ENCODE peak calls at places on chromosomes 13 and 19, in eight cellular contexts. Y is H7, O is neural progenitor cell, P is kidney epithelial cell, K is PC-9, E is pancreas, B is tibial nerve, T is Peyer's patch. H is an unnamed sample. For H3K27me3, the result is how much of the 10 kb centered on the place peaks cover.

GRCh38 chr13:33186851-33187250 is 98.7 kb downstream of the STARD13 start:
- DNase-seq in Y (no peak), O (no peak), P (peak), K (no peak), E (no peak), B (no peak), T (no peak), H (no peak)

GRCh38 chr13:69168436-69168835 is 939.2 kb upstream of the ATXN8OS start:
- DNase-seq in Y (no peak), O (no peak), P (no peak), K (no peak), E (no peak), B (no peak), T (no peak), H (no peak)

GRCh38 chr19:10268077-10268476 is 2.8 kb upstream of the ICAM1 start:
- DNase-seq in Y (no peak), O (no peak), P (no peak), K (no peak), E (no peak), B (no peak), T (no peak), H (no peak)

GRCh38 chr19:20238025-20238623 is 71.1 kb downstream of the ZNF486 start:
- DNase-seq in Y (peak), O (peak), P (peak), K (peak), E (peak), B (peak), T (peak), H (peak)

GRCh38 chr13:51803018-51803417 is 945 bp downstream of the DHRS12 start:
- DNase-seq in Y (peak), O (peak), P (no peak), K (no peak), E (peak), B (no peak), T (no peak), H (no peak)

GRCh38 chr13:91572944-91573535 is 174.6 kb downstream of the GPC5 start:
- DNase-seq in Y (no peak), O (no peak), P (no peak), K (no peak), E (no peak), B (no peak), T (no peak), H (no peak)

GRCh38 chr13:30561506-30561905 is 56.2 kb upstream of the USPL1 start:
- DNase-seq in Y (no peak), O (no peak), P (no peak), K (no peak), E (no peak), B (no peak), T (no peak), H (no peak)

GRCh38 chr13:42275098-42275471 is 3.1 kb downstream of the AKAP11 start:
- DNase-seq in Y (no peak), O (no peak), P (no peak), K (no peak), E (no peak), B (no peak), T (peak), H (no peak)

GRCh38 chr19:15161028-15161984 is 39.5 kb downstream of the NOTCH3 start:
- DNase-seq in Y (peak), O (no peak), P (no peak), K (no peak), E (no peak), B (no peak), T (no peak), H (no peak)

GRCh38 chr19:28606269-28607032 is 606.5 kb downstream of the UQCRFS1 start:
- DNase-seq in Y (no peak), O (no peak), P (no peak), K (no peak), E (no peak), B (no peak), T (no peak), H (no peak)

GRCh38 chr19:44686896-44687295 is 12.1 kb upstream of the CEACAM16 start:
- DNase-seq in Y (no peak), O (no peak), P (no peak), K (no peak), E (no peak), B (no peak), T (no peak), H (no peak)

GRCh38 chr19:56942749-56943148 is 102.2 kb upstream of the PEG3 start:
- DNase-seq in Y (peak), O (peak), P (no peak), K (no peak), E (peak), B (no peak), T (no peak), H (no peak)

GRCh38 chr13:103517066-103517767 is 451.0 kb upstream of the SLC10A2 start:
- DNase-seq in Y (no peak), O (no peak), P (peak), K (no peak), E (no peak), B (no peak), T (no peak), H (no peak)

GRCh38 chr13:30418886-30419459 is 3.3 kb upstream of the UBE2L5 start:
- DNase-seq in Y (no peak), O (no peak), P (no peak), K (no peak), E (no peak), B (no peak), T (no peak), H (no peak)

GRCh38 chr13:22061371-22061805 is 390.5 kb downstream of the FGF9 start:
- DNase-seq in Y (peak), O (no peak), P (no peak), K (no peak), E (no peak), B (no peak), T (no peak), H (no peak)

GRCh38 chr19:29768166-29768565 is 43.6 kb upstream of the CCNE1 start:
- DNase-seq in Y (no peak), O (no peak), P (no peak), K (no peak), E (no peak), B (no peak), T (no peak), H (no peak)

GRCh38 chr19:10192922-10193321 is 1.8 kb downstream of the DNMT1 start:
- DNase-seq in Y (no peak), O (no peak), P (no peak), K (no peak), E (no peak), B (no peak), T (no peak), H (no peak)

GRCh38 chr13:20767309-20767943 is 6.3 kb downstream of the EEF1AKMT1 start:
- DNase-seq in Y (no peak), O (no peak), P (no peak), K (no peak), E (no peak), B (no peak), T (no peak), H (no peak)

GRCh38 chr19:29666634-29667389 is 1.6 kb downstream of the PLEKHF1 start:
- DNase-seq in Y (peak), O (peak), P (no peak), K (no peak), E (peak), B (peak), T (no peak), H (no peak)

GRCh38 chr19:4059931-4060620 is 6.6 kb downstream of the ZBTB7A start:
- DNase-seq in Y (peak), O (no peak), P (no peak), K (no peak), E (no peak), B (peak), T (peak), H (no peak)

GRCh38 chr19:2059422-2060201 is 8.6 kb upstream of the MKNK2 start:
- DNase-seq in Y (no peak), O (peak), P (no peak), K (peak), E (peak), B (no peak), T (no peak), H (no peak)

GRCh38 chr13:87907202-87907601 is 236.0 kb downstream of the SLITRK5 start:
- DNase-seq in Y (no peak), O (no peak), P (no peak), K (no peak), E (no peak), B (no peak), T (no peak), H (no peak)

GRCh38 chr13:44455781-44456180 is 82.2 kb downstream of the SERP2 start:
- DNase-seq in Y (no peak), O (no peak), P (no peak), K (no peak), E (no peak), B (no peak), T (no peak), H (no peak)

GRCh38 chr13:52706074-52706473 is 33.5 kb downstream of the CNMD start:
- DNase-seq in Y (no peak), O (no peak), P (no peak), K (no peak), E (no peak), B (no peak), T (no peak), H (no peak)

GRCh38 chr13:106990594-106990993 is 422.7 kb upstream of the ARGLU1 start:
- DNase-seq in Y (no peak), O (no peak), P (no peak), K (no peak), E (no peak), B (no peak), T (no peak), H (no peak)

GRCh38 chr19:35787227-35787799 is 11.9 kb downstream of the ARHGAP33 start:
- DNase-seq in Y (peak), O (no peak), P (no peak), K (no peak), E (no peak), B (no peak), T (no peak), H (no peak)

GRCh38 chr13:72643339-72643989 is 84.0 kb downstream of the MZT1 start:
- DNase-seq in Y (peak), O (peak), P (no peak), K (peak), E (no peak), B (peak), T (peak), H (no peak)

GRCh38 chr13:72217142-72217541 is 350.1 kb upstream of the DACH1 start:
- DNase-seq in Y (no peak), O (no peak), P (no peak), K (no peak), E (no peak), B (no peak), T (no peak), H (no peak)

GRCh38 chr19:19202707-19203011 is 555 bp downstream of the NR2C2AP start:
- DNase-seq in Y (peak), O (peak), P (no peak), K (no peak), E (no peak), B (no peak), T (no peak), H (no peak)

GRCh38 chr19:6069268-6069771 is 41.0 kb downstream of the RFX2 start:
- DNase-seq in Y (no peak), O (no peak), P (no peak), K (no peak), E (no peak), B (no peak), T (no peak), H (no peak)
- H3K27me3 ChIP-seq in Y (under half), O (under half), P (under half), K (under half), E (under half), B (under half), T (under half), H (under half)

GRCh38 chr19:47994209-47994802 is at the start of gene ELSPBP1:
- DNase-seq in Y (no peak), O (no peak), P (peak), K (no peak), E (no peak), B (no peak), T (no peak), H (no peak)
- H3K27me3 ChIP-seq in Y (under half), O (under half), P (under half), K (under half), E (under half), B (under half), T (under half), H (under half)

GRCh38 chr13:112074139-112074710 is 7.3 kb downstream of the SOX1 start:
- DNase-seq in Y (peak), O (peak), P (no peak), K (no peak), E (no peak), B (no peak), T (no peak), H (no peak)

GRCh38 chr13:112078879-112079526 is 12.1 kb downstream of the SOX1 start:
- DNase-seq in Y (peak), O (peak), P (no peak), K (peak), E (no peak), B (no peak), T (no peak), H (no peak)

GRCh38 chr13:112078216-112078615 is 11.3 kb downstream of the SOX1 start:
- DNase-seq in Y (peak), O (peak), P (no peak), K (no peak), E (no peak), B (no peak), T (no peak), H (no peak)

GRCh38 chr13:112079696-112080095 is 12.7 kb downstream of the SOX1 start:
- DNase-seq in Y (no peak), O (no peak), P (no peak), K (no peak), E (no peak), B (no peak), T (no peak), H (no peak)

DNA sequence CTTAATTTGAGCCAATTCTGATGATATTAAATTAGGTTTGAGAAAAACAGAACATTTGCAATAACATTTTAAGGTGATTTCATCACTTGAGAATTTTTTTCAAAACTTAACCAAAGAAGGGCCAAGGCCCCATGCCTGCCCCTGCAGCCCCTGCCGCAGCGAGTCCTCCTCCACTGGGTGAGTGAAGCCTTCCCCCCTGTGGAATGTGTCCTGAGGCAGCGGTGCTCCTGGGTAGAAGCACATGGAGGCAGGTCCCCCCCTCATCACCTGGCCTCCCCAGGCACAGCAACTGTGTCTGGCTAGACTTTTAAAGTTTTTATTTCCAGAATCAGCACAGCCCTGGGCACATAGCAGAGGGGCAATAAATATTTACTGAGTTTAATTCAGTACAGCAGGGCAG is 10.8 kb downstream of the SOX1 start:
- DNase-seq in Y (peak), O (peak), P (no peak), K (no peak), E (no peak), B (no peak), T (no peak), H (no peak)
- H3K27me3 ChIP-seq in Y (half or more), O (half or more), P (half or more), K (half or more), E (under half), B (under half), T (under half), H (under half)

DNA sequence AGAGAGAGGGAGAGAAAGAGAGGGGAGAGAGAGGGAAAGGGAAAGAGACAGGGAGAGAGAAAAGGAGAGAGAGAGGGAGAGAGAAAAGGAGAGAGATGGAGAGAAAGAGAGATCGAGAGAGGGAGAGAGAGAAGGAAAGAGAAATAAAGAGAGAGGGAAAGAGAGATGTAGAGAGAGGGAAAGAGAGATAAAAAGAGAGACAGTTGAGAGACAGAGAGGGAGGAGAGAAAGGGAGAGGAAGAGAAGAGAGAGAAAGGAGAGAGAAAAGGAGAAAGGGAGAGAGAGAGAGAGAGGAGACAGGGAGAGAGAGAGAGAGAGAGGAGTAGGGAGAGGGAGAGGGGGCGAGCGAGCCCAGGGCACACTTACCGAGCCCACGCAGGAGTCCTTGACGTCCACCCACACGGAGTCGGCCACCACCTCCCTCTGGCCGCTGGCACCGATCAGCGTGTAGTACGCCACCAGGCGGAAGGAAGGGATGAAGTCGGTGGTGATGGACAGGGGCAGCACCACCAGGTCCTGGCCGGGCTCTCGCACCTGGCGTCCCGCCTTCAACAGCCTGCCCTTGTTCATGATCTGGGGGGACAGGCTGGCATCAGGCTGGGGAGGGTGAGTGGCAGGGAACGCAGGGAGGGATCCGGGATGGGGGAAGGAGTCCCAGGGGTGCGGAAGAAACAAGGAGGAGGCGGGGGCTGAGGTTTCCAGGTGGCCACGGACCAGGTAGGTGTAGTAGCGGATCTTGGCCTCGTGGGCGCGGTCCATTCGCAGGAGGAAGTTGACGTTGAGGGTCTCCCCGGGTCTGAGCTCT is 10.0 kb downstream of the C3 start:
- DNase-seq in Y (peak), O (peak), P (no peak), K (no peak), E (no peak), B (no peak), T (no peak), H (no peak)
- H3K27me3 ChIP-seq in Y (under half), O (under half), P (under half), K (under half), E (under half), B (under half), T (under half), H (under half)

DNA sequence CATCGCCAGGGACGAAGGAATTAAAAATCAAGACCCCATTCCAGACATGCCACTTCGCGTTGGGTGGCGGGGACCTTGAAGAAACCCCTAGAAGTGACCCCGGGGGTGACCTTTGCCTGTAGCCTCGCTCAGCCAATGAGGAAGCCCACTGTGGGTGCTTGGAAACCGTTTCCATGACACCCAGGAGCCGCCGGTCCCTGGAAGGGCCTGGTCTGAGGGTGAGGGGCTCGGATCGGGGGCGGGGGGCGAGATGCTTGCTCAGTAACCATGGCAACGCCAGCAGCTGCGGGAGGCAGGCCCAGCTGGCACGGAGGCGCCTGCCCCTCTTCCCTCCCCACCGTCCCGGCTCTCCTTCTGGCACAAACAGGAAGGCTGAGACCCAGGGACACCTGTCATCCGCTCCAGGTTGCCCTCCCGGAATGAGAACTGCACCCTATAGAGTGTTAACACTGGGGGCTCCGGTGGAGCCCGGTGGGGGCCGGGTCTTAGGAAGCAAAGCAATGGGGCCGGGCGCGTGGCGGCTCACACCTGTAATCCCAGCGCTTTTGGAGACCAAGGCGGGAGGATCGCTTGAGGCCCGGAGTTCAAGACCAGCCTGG is 54.4 kb upstream of the PTPRS start:
- DNase-seq in Y (peak), O (peak), P (no peak), K (no peak), E (no peak), B (no peak), T (no peak), H (no peak)
- H3K27me3 ChIP-seq in Y (under half), O (under half), P (under half), K (half or more), E (under half), B (under half), T (under half), H (under half)

DNA sequence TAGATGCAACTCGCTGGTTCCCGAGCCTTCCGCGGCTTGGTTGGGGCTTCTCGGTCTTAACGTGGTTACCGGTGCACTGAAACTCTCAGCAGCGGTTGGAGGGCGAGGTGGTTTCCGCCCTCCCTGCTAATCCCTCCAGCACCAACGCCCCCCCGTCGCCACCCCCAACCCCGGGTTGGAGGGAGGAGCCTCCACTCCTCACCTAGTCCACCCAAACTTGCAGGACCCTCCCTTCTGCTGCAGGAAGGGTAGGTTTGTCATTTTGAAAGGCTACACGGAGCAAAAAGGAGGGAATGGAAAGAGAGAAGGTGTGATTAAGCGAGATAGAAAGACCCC is 465.0 kb downstream of the ITGBL1 start:
- DNase-seq in Y (peak), O (peak), P (no peak), K (no peak), E (no peak), B (no peak), T (no peak), H (no peak)
- H3K27me3 ChIP-seq in Y (half or more), O (half or more), P (under half), K (half or more), E (under half), B (under half), T (under half), H (under half)

GRCh38 chr19:50277966-50278580 is 51.1 kb downstream of the KCNC3 start:
- DNase-seq in Y (peak), O (no peak), P (no peak), K (no peak), E (no peak), B (no peak), T (no peak), H (no peak)
- H3K27me3 ChIP-seq in Y (under half), O (under half), P (under half), K (under half), E (under half), B (under half), T (under half), H (under half)

GRCh38 chr13:27918918-27919255 is 913 bp upstream of the PDX1 start:
- DNase-seq in Y (peak), O (no peak), P (no peak), K (no peak), E (peak), B (no peak), T (no peak), H (no peak)
- H3K27me3 ChIP-seq in Y (half or more), O (half or more), P (half or more), K (under half), E (under half), B (under half), T (half or more), H (half or more)

GRCh38 chr13:99963832-99964339 is 7.7 kb downstream of the ZIC5 start:
- DNase-seq in Y (no peak), O (no peak), P (no peak), K (no peak), E (no peak), B (no peak), T (no peak), H (no peak)

GRCh38 chr13:99959538-99960230 is 11.9 kb downstream of the ZIC5 start:
- DNase-seq in Y (peak), O (peak), P (no peak), K (no peak), E (no peak), B (no peak), T (no peak), H (no peak)

GRCh38 chr13:99962242-99962641 is 9.3 kb downstream of the ZIC5 start:
- DNase-seq in Y (no peak), O (no peak), P (no peak), K (no peak), E (no peak), B (no peak), T (no peak), H (no peak)

GRCh38 chr13:99960663-99961440 is 10.7 kb downstream of the ZIC5 start:
- DNase-seq in Y (peak), O (peak), P (no peak), K (no peak), E (no peak), B (no peak), T (no peak), H (no peak)

GRCh38 chr13:99961634-99962033 is 9.9 kb downstream of the ZIC5 start:
- DNase-seq in Y (no peak), O (no peak), P (no peak), K (no peak), E (no peak), B (no peak), T (no peak), H (no peak)
- H3K27me3 ChIP-seq in Y (half or more), O (under half), P (half or more), K (under half), E (under half), B (under half), T (half or more), H (half or more)